ENCODE peak calls at places on chromosomes 6 and 20, in six cellular contexts. One of them, this sample, is unnamed.
A peak's percentile ranks its signal among the peaks of the same experiment; 100 is the strongest.

GRCh38 chr6:114096553-114097172 is 125.7 kb upstream of the HDAC2 start:
- DNase-seq in endothelial cell of umbilical vein: peak; percentile 30
- DNase-seq in WTC11: no peak
- DNase-seq in HepG2: peak; percentile 46
- DNase-seq in H1: no peak
- DNase-seq in K562: peak; percentile 50
- DNase-seq in this sample: peak; percentile 22

GRCh38 chr6:111474106-111474505 is 8.9 kb downstream of the REV3L start:
- DNase-seq in endothelial cell of umbilical vein: no peak
- DNase-seq in WTC11: no peak
- DNase-seq in HepG2: no peak
- DNase-seq in H1: no peak
- DNase-seq in K562: no peak
- DNase-seq in this sample: no peak

GRCh38 chr20:63553933-63554290 is at the start of gene FNDC11:
- DNase-seq in endothelial cell of umbilical vein: no peak
- DNase-seq in WTC11: peak; percentile 75
- DNase-seq in HepG2: no peak
- DNase-seq in H1: no peak
- DNase-seq in K562: peak; percentile 78
- DNase-seq in this sample: no peak

GRCh38 chr6:83590413-83590812 is 78.1 kb downstream of the PRSS35 start:
- DNase-seq in endothelial cell of umbilical vein: no peak
- DNase-seq in WTC11: no peak
- DNase-seq in HepG2: no peak
- DNase-seq in H1: no peak
- DNase-seq in K562: no peak
- DNase-seq in this sample: no peak

GRCh38 chr20:34312024-34312460 is 8.9 kb upstream of the AHCY start:
- DNase-seq in endothelial cell of umbilical vein: no peak
- DNase-seq in WTC11: peak; percentile 37
- DNase-seq in HepG2: no peak
- DNase-seq in H1: no peak
- DNase-seq in K562: no peak
- DNase-seq in this sample: peak; percentile 21

GRCh38 chr20:25013478-25014380 is 21.2 kb upstream of the APMAP start:
- DNase-seq in endothelial cell of umbilical vein: no peak
- DNase-seq in WTC11: no peak
- DNase-seq in HepG2: no peak
- DNase-seq in H1: no peak
- DNase-seq in K562: no peak
- DNase-seq in this sample: no peak

GRCh38 chr6:28258877-28259777 is at the start of gene NKAPL:
- DNase-seq in endothelial cell of umbilical vein: peak; percentile 46
- DNase-seq in WTC11: peak; percentile 24
- DNase-seq in HepG2: no peak
- DNase-seq in H1: no peak
- DNase-seq in K562: no peak
- DNase-seq in this sample: no peak

GRCh38 chr6:105135907-105136432 is 43.8 kb downstream of the POPDC3 start:
- DNase-seq in endothelial cell of umbilical vein: peak; percentile 18
- DNase-seq in WTC11: no peak
- DNase-seq in HepG2: no peak
- DNase-seq in H1: no peak
- DNase-seq in K562: no peak
- DNase-seq in this sample: no peak

GRCh38 chr20:36467076-36467999 is 74.0 kb upstream of the MYL9 start:
- DNase-seq in endothelial cell of umbilical vein: peak; percentile 64
- DNase-seq in WTC11: no peak
- DNase-seq in HepG2: no peak
- DNase-seq in H1: no peak
- DNase-seq in K562: peak; percentile 49
- DNase-seq in this sample: no peak

GRCh38 chr6:134651519-134651918 is 298.4 kb downstream of the ALDH8A1 start:
- DNase-seq in endothelial cell of umbilical vein: no peak
- DNase-seq in WTC11: no peak
- DNase-seq in HepG2: no peak
- DNase-seq in H1: no peak
- DNase-seq in K562: no peak
- DNase-seq in this sample: no peak

GRCh38 chr6:63114610-63115009 is 96.7 kb upstream of the FKBP1C start:
- DNase-seq in endothelial cell of umbilical vein: no peak
- DNase-seq in WTC11: no peak
- DNase-seq in HepG2: no peak
- DNase-seq in H1: no peak
- DNase-seq in K562: no peak
- DNase-seq in this sample: no peak

GRCh38 chr6:21840428-21840827 is 246.9 kb downstream of the SOX4 start:
- DNase-seq in endothelial cell of umbilical vein: peak; percentile 96
- DNase-seq in WTC11: no peak
- DNase-seq in HepG2: no peak
- DNase-seq in H1: no peak
- DNase-seq in K562: no peak
- DNase-seq in this sample: no peak

GRCh38 chr6:47135772-47136171 is 93.6 kb upstream of the ADGRF1 start:
- DNase-seq in endothelial cell of umbilical vein: peak; percentile 98
- DNase-seq in WTC11: no peak
- DNase-seq in HepG2: peak; percentile 97
- DNase-seq in H1: no peak
- DNase-seq in K562: peak; percentile 70
- DNase-seq in this sample: peak; percentile 91

GRCh38 chr6:116877743-116878142 is 701 bp downstream of the RFX6 start:
- DNase-seq in endothelial cell of umbilical vein: no peak
- DNase-seq in WTC11: no peak
- DNase-seq in HepG2: no peak
- DNase-seq in H1: no peak
- DNase-seq in K562: no peak
- DNase-seq in this sample: no peak

GRCh38 chr20:13839421-13840092 is 54.7 kb downstream of the NDUFAF5 start:
- DNase-seq in endothelial cell of umbilical vein: no peak
- DNase-seq in WTC11: no peak
- DNase-seq in HepG2: no peak
- DNase-seq in H1: no peak
- DNase-seq in K562: no peak
- DNase-seq in this sample: no peak

GRCh38 chr6:166598441-166599138 is 12.1 kb upstream of the RAMACL start:
- DNase-seq in endothelial cell of umbilical vein: peak; percentile 98
- DNase-seq in WTC11: no peak
- DNase-seq in HepG2: no peak
- DNase-seq in H1: no peak
- DNase-seq in K562: no peak
- DNase-seq in this sample: no peak

GRCh38 chr6:236519-236918 is 55.8 kb upstream of the DUSP22 start:
- DNase-seq in endothelial cell of umbilical vein: no peak
- DNase-seq in WTC11: no peak
- DNase-seq in HepG2: no peak
- DNase-seq in H1: no peak
- DNase-seq in K562: no peak
- DNase-seq in this sample: no peak

GRCh38 chr6:160391419-160392116 is 43.4 kb downstream of the SLC22A3 start:
- DNase-seq in endothelial cell of umbilical vein: no peak
- DNase-seq in WTC11: no peak
- DNase-seq in HepG2: peak; percentile 73
- DNase-seq in H1: no peak
- DNase-seq in K562: peak; percentile 18
- DNase-seq in this sample: peak; percentile 71

GRCh38 chr6:30759575-30760239 is 15.4 kb upstream of the IER3 start:
- DNase-seq in endothelial cell of umbilical vein: peak; percentile 74
- DNase-seq in WTC11: no peak
- DNase-seq in HepG2: peak; percentile 97
- DNase-seq in H1: no peak
- DNase-seq in K562: no peak
- DNase-seq in this sample: peak; percentile 85

GRCh38 chr6:110363748-110364147 is 5.6 kb upstream of the METTL24 start:
- DNase-seq in endothelial cell of umbilical vein: no peak
- DNase-seq in WTC11: no peak
- DNase-seq in HepG2: no peak
- DNase-seq in H1: no peak
- DNase-seq in K562: no peak
- DNase-seq in this sample: no peak

GRCh38 chr6:149925253-149925973 is 2.5 kb upstream of the RAET1G start:
- DNase-seq in endothelial cell of umbilical vein: peak; percentile 36
- DNase-seq in WTC11: peak; percentile 25
- DNase-seq in HepG2: no peak
- DNase-seq in H1: no peak
- DNase-seq in K562: no peak
- DNase-seq in this sample: no peak

GRCh38 chr6:19150307-19150706 is 686.9 kb upstream of the ID4 start:
- DNase-seq in endothelial cell of umbilical vein: no peak
- DNase-seq in WTC11: no peak
- DNase-seq in HepG2: no peak
- DNase-seq in H1: no peak
- DNase-seq in K562: no peak
- DNase-seq in this sample: no peak

GRCh38 chr6:73108949-73109348 is 116.3 kb downstream of the KHDC1L start:
- DNase-seq in endothelial cell of umbilical vein: no peak
- DNase-seq in WTC11: no peak
- DNase-seq in HepG2: no peak
- DNase-seq in H1: no peak
- DNase-seq in K562: no peak
- DNase-seq in this sample: no peak

GRCh38 chr6:118815495-118815894 is 78.5 kb upstream of the ASF1A start:
- DNase-seq in endothelial cell of umbilical vein: no peak
- DNase-seq in WTC11: no peak
- DNase-seq in HepG2: no peak
- DNase-seq in H1: no peak
- DNase-seq in K562: no peak
- DNase-seq in this sample: no peak

GRCh38 chr6:143959865-143960264 is 48.2 kb downstream of the PLAGL1 start:
- DNase-seq in endothelial cell of umbilical vein: no peak
- DNase-seq in WTC11: no peak
- DNase-seq in HepG2: peak; percentile 38
- DNase-seq in H1: no peak
- DNase-seq in K562: no peak
- DNase-seq in this sample: no peak

GRCh38 chr6:130354322-130354721 is 11.5 kb upstream of the TMEM200A start:
- DNase-seq in endothelial cell of umbilical vein: no peak
- DNase-seq in WTC11: no peak
- DNase-seq in HepG2: no peak
- DNase-seq in H1: no peak
- DNase-seq in K562: no peak
- DNase-seq in this sample: no peak
- TF ChIP-seq JUN in endothelial cell of umbilical vein: no peak
- TF ChIP-seq JUN in WTC11: no peak
- TF ChIP-seq JUN in HepG2: no peak
- TF ChIP-seq JUN in H1: no peak
- TF ChIP-seq JUN in K562: no peak
- TF ChIP-seq JUN in this sample: no peak

DNA sequence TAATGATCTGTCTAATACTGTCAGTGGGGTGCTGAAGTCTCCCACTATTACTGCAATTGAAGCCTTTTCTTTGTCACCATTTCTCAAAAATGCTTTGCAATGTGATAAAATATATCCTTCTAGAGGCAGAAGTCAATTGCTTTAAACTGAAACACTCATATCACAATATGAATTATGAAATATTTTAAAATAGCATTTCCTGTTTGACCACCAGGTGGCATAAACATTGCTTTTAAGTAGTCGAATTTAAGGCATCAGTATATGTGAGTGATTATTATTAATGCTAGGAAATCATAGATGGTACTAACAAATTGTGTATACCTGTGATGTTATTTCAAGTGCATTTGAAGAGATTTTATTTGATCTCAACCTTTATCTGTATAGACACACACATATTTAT is 87.5 kb downstream of the MEI4 start:
- DNase-seq in endothelial cell of umbilical vein: peak; percentile 36
- DNase-seq in WTC11: no peak
- DNase-seq in HepG2: peak; percentile 18
- DNase-seq in H1: no peak
- DNase-seq in K562: peak; percentile 9
- DNase-seq in this sample: peak; percentile 22
- TF ChIP-seq JUN in endothelial cell of umbilical vein: no peak
- TF ChIP-seq JUN in WTC11: no peak
- TF ChIP-seq JUN in HepG2: no peak
- TF ChIP-seq JUN in H1: no peak
- TF ChIP-seq JUN in K562: no peak
- TF ChIP-seq JUN in this sample: no peak

GRCh38 chr6:79872986-79873385 is 74.4 kb downstream of the ELOVL4 start:
- DNase-seq in endothelial cell of umbilical vein: no peak
- DNase-seq in WTC11: no peak
- DNase-seq in HepG2: no peak
- DNase-seq in H1: no peak
- DNase-seq in K562: no peak
- DNase-seq in this sample: peak; percentile 2
- TF ChIP-seq JUN in endothelial cell of umbilical vein: no peak
- TF ChIP-seq JUN in WTC11: no peak
- TF ChIP-seq JUN in HepG2: no peak
- TF ChIP-seq JUN in H1: no peak
- TF ChIP-seq JUN in K562: no peak
- TF ChIP-seq JUN in this sample: no peak

GRCh38 chr6:7745942-7746341 is 20.0 kb downstream of the BMP6 start:
- DNase-seq in endothelial cell of umbilical vein: no peak
- DNase-seq in WTC11: no peak
- DNase-seq in HepG2: no peak
- DNase-seq in H1: no peak
- DNase-seq in K562: no peak
- DNase-seq in this sample: no peak
- TF ChIP-seq JUN in endothelial cell of umbilical vein: no peak
- TF ChIP-seq JUN in WTC11: no peak
- TF ChIP-seq JUN in HepG2: no peak
- TF ChIP-seq JUN in H1: no peak
- TF ChIP-seq JUN in K562: no peak
- TF ChIP-seq JUN in this sample: no peak

GRCh38 chr20:17503501-17504325 is 27.5 kb downstream of the BFSP1 start:
- DNase-seq in endothelial cell of umbilical vein: no peak
- DNase-seq in WTC11: no peak
- DNase-seq in HepG2: no peak
- DNase-seq in H1: no peak
- DNase-seq in K562: no peak
- DNase-seq in this sample: no peak

GRCh38 chr20:17502105-17502504 is 29.1 kb downstream of the BFSP1 start:
- DNase-seq in endothelial cell of umbilical vein: no peak
- DNase-seq in WTC11: no peak
- DNase-seq in HepG2: no peak
- DNase-seq in H1: no peak
- DNase-seq in K562: no peak
- DNase-seq in this sample: no peak

GRCh38 chr20:17504898-17505663 is 26.1 kb downstream of the BFSP1 start:
- DNase-seq in endothelial cell of umbilical vein: peak; percentile 72
- DNase-seq in WTC11: peak; percentile 58
- DNase-seq in HepG2: peak; percentile 64
- DNase-seq in H1: no peak
- DNase-seq in K562: peak; percentile 43
- DNase-seq in this sample: peak; percentile 45

GRCh38 chr20:17505664-17506517 is 25.3 kb downstream of the BFSP1 start:
- DNase-seq in endothelial cell of umbilical vein: no peak
- DNase-seq in WTC11: no peak
- DNase-seq in HepG2: peak; percentile 21
- DNase-seq in H1: no peak
- DNase-seq in K562: peak; percentile 58
- DNase-seq in this sample: no peak

GRCh38 chr20:17504326-17504897 is 26.8 kb downstream of the BFSP1 start:
- DNase-seq in endothelial cell of umbilical vein: no peak
- DNase-seq in WTC11: no peak
- DNase-seq in HepG2: no peak
- DNase-seq in H1: no peak
- DNase-seq in K562: no peak
- DNase-seq in this sample: no peak
- TF ChIP-seq JUN in endothelial cell of umbilical vein: no peak
- TF ChIP-seq JUN in WTC11: no peak
- TF ChIP-seq JUN in HepG2: no peak
- TF ChIP-seq JUN in H1: no peak
- TF ChIP-seq JUN in K562: no peak
- TF ChIP-seq JUN in this sample: no peak

GRCh38 chr6:154995241-154996162 is at the start of gene TIAM2:
- DNase-seq in endothelial cell of umbilical vein: no peak
- DNase-seq in WTC11: peak; percentile 63
- DNase-seq in HepG2: no peak
- DNase-seq in H1: no peak
- DNase-seq in K562: no peak
- DNase-seq in this sample: peak; percentile 25
- TF ChIP-seq JUN in endothelial cell of umbilical vein: no peak
- TF ChIP-seq JUN in WTC11: peak; percentile 63
- TF ChIP-seq JUN in HepG2: no peak
- TF ChIP-seq JUN in H1: no peak
- TF ChIP-seq JUN in K562: no peak
- TF ChIP-seq JUN in this sample: peak; percentile 15

This sample was measured in A549.